ENCODE peak calls at places on chromosome 11, in nine cellular contexts. One of them, this sample, is unnamed.

GRCh38 chr11:112655386-112655785 is 305.8 kb upstream of the NCAM1 start:
- DNase-seq in fibroblast of the aortic adventitia: peak; percentile 97
- DNase-seq in CD8-positive, alpha-beta T cell: no peak
- DNase-seq in HFFc6: peak; percentile 52
- DNase-seq in dorsolateral prefrontal cortex: peak; percentile 79
- DNase-seq in endothelial cell: no peak
- DNase-seq in colonic mucosa: peak; percentile 49
- DNase-seq in hippocampal formation: peak; percentile 85
- DNase-seq in psoas muscle: peak; percentile 77
- DNase-seq in this sample: peak; percentile 87

GRCh38 chr11:110764485-110764884 is 52.2 kb upstream of the ARHGAP20 start:
- DNase-seq in fibroblast of the aortic adventitia: peak; percentile 17
- DNase-seq in CD8-positive, alpha-beta T cell: no peak
- DNase-seq in HFFc6: no peak
- DNase-seq in dorsolateral prefrontal cortex: no peak
- DNase-seq in endothelial cell: no peak
- DNase-seq in colonic mucosa: no peak
- DNase-seq in hippocampal formation: no peak
- DNase-seq in psoas muscle: no peak
- DNase-seq in this sample: no peak

GRCh38 chr11:2655834-2656622 is 43.8 kb downstream of the KCNQ1OT1 start:
- DNase-seq in fibroblast of the aortic adventitia: peak; percentile 13
- DNase-seq in CD8-positive, alpha-beta T cell: no peak
- DNase-seq in HFFc6: peak; percentile 6
- DNase-seq in dorsolateral prefrontal cortex: no peak
- DNase-seq in endothelial cell: no peak
- DNase-seq in colonic mucosa: no peak
- DNase-seq in hippocampal formation: no peak
- DNase-seq in psoas muscle: no peak
- DNase-seq in this sample: no peak

GRCh38 chr11:134592391-134592990 is 180.4 kb upstream of the B3GAT1 start:
- DNase-seq in fibroblast of the aortic adventitia: no peak
- DNase-seq in CD8-positive, alpha-beta T cell: no peak
- DNase-seq in HFFc6: no peak
- DNase-seq in dorsolateral prefrontal cortex: no peak
- DNase-seq in endothelial cell: peak; percentile 83
- DNase-seq in colonic mucosa: peak; percentile 54
- DNase-seq in hippocampal formation: no peak
- DNase-seq in psoas muscle: no peak
- DNase-seq in this sample: no peak

GRCh38 chr11:71927813-71928738 is at the start of gene XNDC1N:
- DNase-seq in fibroblast of the aortic adventitia: peak; percentile 90
- DNase-seq in CD8-positive, alpha-beta T cell: peak; percentile 37
- DNase-seq in HFFc6: peak; percentile 79
- DNase-seq in dorsolateral prefrontal cortex: peak; percentile 82
- DNase-seq in endothelial cell: peak; percentile 35
- DNase-seq in colonic mucosa: peak; percentile 71
- DNase-seq in hippocampal formation: peak; percentile 98
- DNase-seq in psoas muscle: peak; percentile 58
- DNase-seq in this sample: peak; percentile 47

GRCh38 chr11:111765320-111765983 is 737 bp downstream of the PPP2R1B start:
- DNase-seq in fibroblast of the aortic adventitia: no peak
- DNase-seq in CD8-positive, alpha-beta T cell: no peak
- DNase-seq in HFFc6: no peak
- DNase-seq in dorsolateral prefrontal cortex: peak; percentile 24
- DNase-seq in endothelial cell: no peak
- DNase-seq in colonic mucosa: no peak
- DNase-seq in hippocampal formation: peak; percentile 39
- DNase-seq in psoas muscle: no peak
- DNase-seq in this sample: no peak

GRCh38 chr11:41985799-41986198 is 526.3 kb upstream of the LRRC4C start:
- DNase-seq in fibroblast of the aortic adventitia: no peak
- DNase-seq in CD8-positive, alpha-beta T cell: no peak
- DNase-seq in HFFc6: no peak
- DNase-seq in dorsolateral prefrontal cortex: no peak
- DNase-seq in endothelial cell: no peak
- DNase-seq in colonic mucosa: no peak
- DNase-seq in hippocampal formation: no peak
- DNase-seq in psoas muscle: no peak
- DNase-seq in this sample: no peak

GRCh38 chr11:576791-577610 is 731 bp downstream of the PHRF1 start:
- DNase-seq in fibroblast of the aortic adventitia: no peak
- DNase-seq in CD8-positive, alpha-beta T cell: no peak
- DNase-seq in HFFc6: no peak
- DNase-seq in dorsolateral prefrontal cortex: no peak
- DNase-seq in endothelial cell: no peak
- DNase-seq in colonic mucosa: no peak
- DNase-seq in hippocampal formation: no peak
- DNase-seq in psoas muscle: no peak
- DNase-seq in this sample: no peak

GRCh38 chr11:14117632-14118031 is 155.1 kb downstream of the SPON1 start:
- DNase-seq in fibroblast of the aortic adventitia: no peak
- DNase-seq in CD8-positive, alpha-beta T cell: no peak
- DNase-seq in HFFc6: no peak
- DNase-seq in dorsolateral prefrontal cortex: no peak
- DNase-seq in endothelial cell: no peak
- DNase-seq in colonic mucosa: no peak
- DNase-seq in hippocampal formation: no peak
- DNase-seq in psoas muscle: no peak
- DNase-seq in this sample: no peak

GRCh38 chr11:77249427-77249826 is 52.1 kb downstream of the GDPD4 start:
- DNase-seq in fibroblast of the aortic adventitia: no peak
- DNase-seq in CD8-positive, alpha-beta T cell: no peak
- DNase-seq in HFFc6: no peak
- DNase-seq in dorsolateral prefrontal cortex: no peak
- DNase-seq in endothelial cell: no peak
- DNase-seq in colonic mucosa: no peak
- DNase-seq in hippocampal formation: no peak
- DNase-seq in psoas muscle: no peak
- DNase-seq in this sample: no peak

GRCh38 chr11:128171496-128171895 is 415.9 kb downstream of the ETS1 start:
- DNase-seq in fibroblast of the aortic adventitia: peak; percentile 58
- DNase-seq in CD8-positive, alpha-beta T cell: no peak
- DNase-seq in HFFc6: no peak
- DNase-seq in dorsolateral prefrontal cortex: no peak
- DNase-seq in endothelial cell: no peak
- DNase-seq in colonic mucosa: no peak
- DNase-seq in hippocampal formation: no peak
- DNase-seq in psoas muscle: no peak
- DNase-seq in this sample: no peak

GRCh38 chr11:69654001-69654659 is 13.2 kb downstream of the CCND1 start:
- DNase-seq in fibroblast of the aortic adventitia: no peak
- DNase-seq in CD8-positive, alpha-beta T cell: no peak
- DNase-seq in HFFc6: no peak
- DNase-seq in dorsolateral prefrontal cortex: no peak
- DNase-seq in endothelial cell: no peak
- DNase-seq in colonic mucosa: no peak
- DNase-seq in hippocampal formation: no peak
- DNase-seq in psoas muscle: no peak
- DNase-seq in this sample: no peak

GRCh38 chr11:71997594-71997993 is 1.1 kb upstream of the IL18BP start:
- DNase-seq in fibroblast of the aortic adventitia: no peak
- DNase-seq in CD8-positive, alpha-beta T cell: no peak
- DNase-seq in HFFc6: no peak
- DNase-seq in dorsolateral prefrontal cortex: no peak
- DNase-seq in endothelial cell: no peak
- DNase-seq in colonic mucosa: no peak
- DNase-seq in hippocampal formation: no peak
- DNase-seq in psoas muscle: no peak
- DNase-seq in this sample: no peak

GRCh38 chr11:70116386-70117077 is 38.4 kb downstream of the ANO1 start:
- DNase-seq in fibroblast of the aortic adventitia: no peak
- DNase-seq in CD8-positive, alpha-beta T cell: no peak
- DNase-seq in HFFc6: no peak
- DNase-seq in dorsolateral prefrontal cortex: no peak
- DNase-seq in endothelial cell: no peak
- DNase-seq in colonic mucosa: no peak
- DNase-seq in hippocampal formation: no peak
- DNase-seq in psoas muscle: no peak
- DNase-seq in this sample: no peak

GRCh38 chr11:78290293-78291176 is 101.8 kb downstream of the USP35 start:
- DNase-seq in fibroblast of the aortic adventitia: peak; percentile 70
- DNase-seq in CD8-positive, alpha-beta T cell: no peak
- DNase-seq in HFFc6: peak; percentile 16
- DNase-seq in dorsolateral prefrontal cortex: no peak
- DNase-seq in endothelial cell: no peak
- DNase-seq in colonic mucosa: no peak
- DNase-seq in hippocampal formation: no peak
- DNase-seq in psoas muscle: no peak
- DNase-seq in this sample: no peak

GRCh38 chr11:108216988-108217387 is 5.5 kb downstream of the NPAT start:
- DNase-seq in fibroblast of the aortic adventitia: no peak
- DNase-seq in CD8-positive, alpha-beta T cell: no peak
- DNase-seq in HFFc6: no peak
- DNase-seq in dorsolateral prefrontal cortex: no peak
- DNase-seq in endothelial cell: no peak
- DNase-seq in colonic mucosa: no peak
- DNase-seq in hippocampal formation: no peak
- DNase-seq in psoas muscle: no peak
- DNase-seq in this sample: no peak

GRCh38 chr11:126929186-126930085 is 71.1 kb downstream of the KIRREL3 start:
- DNase-seq in fibroblast of the aortic adventitia: peak; percentile 75
- DNase-seq in CD8-positive, alpha-beta T cell: no peak
- DNase-seq in HFFc6: peak; percentile 37
- DNase-seq in dorsolateral prefrontal cortex: no peak
- DNase-seq in endothelial cell: no peak
- DNase-seq in colonic mucosa: no peak
- DNase-seq in hippocampal formation: no peak
- DNase-seq in psoas muscle: no peak
- DNase-seq in this sample: no peak

GRCh38 chr11:128021304-128022006 is 565.9 kb downstream of the ETS1 start:
- DNase-seq in fibroblast of the aortic adventitia: peak; percentile 46
- DNase-seq in CD8-positive, alpha-beta T cell: no peak
- DNase-seq in HFFc6: peak; percentile 14
- DNase-seq in dorsolateral prefrontal cortex: no peak
- DNase-seq in endothelial cell: peak; percentile 48
- DNase-seq in colonic mucosa: no peak
- DNase-seq in hippocampal formation: no peak
- DNase-seq in psoas muscle: no peak
- DNase-seq in this sample: no peak